ENCODE peak calls at places on chromosome 22, in six cellular contexts. C is pancreas, U is esophagus muscularis mucosa, A is upper lobe of right lung, M is psoas muscle, N is thoracic aorta. L is an unnamed sample.

GRCh38 chr22:22089459-22090308 is 107.1 kb upstream of the TOP3B start:
- DNase-seq in C (no peak), U (peak), A (no peak), M (no peak), N (no peak), L (no peak)

GRCh38 chr22:44193537-44193896 is 12.8 kb downstream of the PARVG start:
- DNase-seq in C (no peak), U (no peak), A (no peak), M (no peak), N (no peak), L (no peak)

GRCh38 chr22:47781024-47781423 is 1018.6 kb downstream of the TBC1D22A start:
- DNase-seq in C (no peak), U (peak), A (no peak), M (no peak), N (no peak), L (no peak)

GRCh38 chr22:46509416-46510089 is 27.9 kb downstream of the CELSR1 start:
- DNase-seq in C (no peak), U (no peak), A (no peak), M (no peak), N (no peak), L (no peak)

GRCh38 chr22:43860831-43861230 is 1.5 kb downstream of the SULT4A1 start:
- DNase-seq in C (no peak), U (no peak), A (peak), M (no peak), N (no peak), L (no peak)

GRCh38 chr22:31628969-31629723 is 32.9 kb downstream of the PISD start:
- DNase-seq in C (no peak), U (no peak), A (no peak), M (no peak), N (no peak), L (no peak)

GRCh38 chr22:49305966-49306631 is 521.6 kb downstream of the BRD1 start:
- DNase-seq in C (no peak), U (no peak), A (peak), M (no peak), N (no peak), L (peak)

GRCh38 chr22:44109417-44109816 is 71.3 kb upstream of the PARVG start:
- DNase-seq in C (no peak), U (no peak), A (peak), M (no peak), N (no peak), L (peak)

GRCh38 chr22:19022755-19023154 is 86.7 kb upstream of the PRODH start:
- DNase-seq in C (no peak), U (no peak), A (no peak), M (no peak), N (no peak), L (no peak)

GRCh38 chr22:46367707-46368191 is 32.2 kb downstream of the TRMU start:
- DNase-seq in C (peak), U (no peak), A (peak), M (peak), N (no peak), L (peak)

GRCh38 chr22:36311386-36312085 is 58.6 kb downstream of the APOL1 start:
- DNase-seq in C (no peak), U (no peak), A (no peak), M (no peak), N (no peak), L (peak)

GRCh38 chr22:21978564-21979386 is 3.8 kb downstream of the TOP3B start:
- DNase-seq in C (no peak), U (no peak), A (peak), M (no peak), N (no peak), L (peak)

GRCh38 chr22:22910272-22911240 is 22.9 kb downstream of the IGLL5 start:
- DNase-seq in C (no peak), U (no peak), A (no peak), M (no peak), N (no peak), L (no peak)

GRCh38 chr22:47293368-47294221 is 531.1 kb downstream of the TBC1D22A start:
- DNase-seq in C (no peak), U (no peak), A (no peak), M (no peak), N (no peak), L (no peak)

GRCh38 chr22:50699754-50700386 is 27.2 kb downstream of the SHANK3 start:
- DNase-seq in C (no peak), U (no peak), A (peak), M (no peak), N (no peak), L (peak)

GRCh38 chr22:19422440-19423301 is 8.9 kb downstream of the HIRA start:
- DNase-seq in C (no peak), U (no peak), A (no peak), M (no peak), N (no peak), L (no peak)

GRCh38 chr22:39364646-39365405 is 15.0 kb downstream of the SYNGR1 start:
- DNase-seq in C (no peak), U (no peak), A (no peak), M (no peak), N (no peak), L (no peak)
- TF ChIP-seq CTCF in C (no peak), U (no peak), A (no peak), M (no peak), N (no peak), L (no peak)

GRCh38 chr22:20567371-20567847 is 60.0 kb downstream of the MED15 start:
- DNase-seq in C (no peak), U (no peak), A (no peak), M (no peak), N (no peak), L (no peak)

GRCh38 chr22:20569059-20570058 is 61.9 kb downstream of the MED15 start:
- DNase-seq in C (no peak), U (peak), A (peak), M (peak), N (peak), L (peak)

GRCh38 chr22:20568502-20569058 is 61.2 kb downstream of the MED15 start:
- DNase-seq in C (no peak), U (no peak), A (no peak), M (no peak), N (no peak), L (no peak)

GRCh38 chr22:20566420-20567260 is 59.2 kb downstream of the MED15 start:
- DNase-seq in C (peak), U (no peak), A (peak), M (no peak), N (no peak), L (peak)

GRCh38 chr22:20567993-20568417 is 60.6 kb downstream of the MED15 start:
- DNase-seq in C (no peak), U (no peak), A (peak), M (no peak), N (no peak), L (no peak)
- TF ChIP-seq CTCF in C (no peak), U (no peak), A (peak), M (peak), N (no peak), L (no peak)

DNA sequence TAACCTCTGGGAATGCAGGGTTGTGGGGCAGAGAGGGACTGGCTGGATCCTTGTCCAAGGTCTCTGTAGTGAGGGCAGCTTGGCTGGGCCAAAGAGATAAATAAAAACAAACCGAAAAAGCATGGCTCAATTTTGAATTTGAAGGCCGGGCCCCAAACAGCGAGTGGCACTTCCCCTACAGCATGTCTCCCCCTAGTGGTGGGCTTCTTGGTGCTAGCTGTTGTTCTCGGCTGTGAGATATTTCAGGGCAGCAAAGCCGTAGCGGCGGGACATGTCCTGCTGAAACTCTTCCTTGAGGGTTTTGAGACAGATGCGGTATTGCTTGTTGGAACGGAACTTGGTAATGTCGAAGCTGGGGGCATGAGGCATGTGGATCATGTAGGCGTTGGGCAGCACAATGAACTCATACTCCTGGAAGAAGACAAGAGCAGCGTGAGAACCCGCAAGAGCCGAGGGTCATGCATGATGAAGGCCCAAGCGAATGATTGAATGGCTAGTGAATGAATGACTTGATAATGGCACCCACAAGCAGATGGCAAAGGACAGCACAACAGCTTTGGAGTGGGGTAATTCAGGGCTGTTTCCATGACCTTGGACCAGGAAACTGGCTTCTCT is 216.1 kb upstream of the SYN3 start:
- DNase-seq in C (no peak), U (no peak), A (no peak), M (no peak), N (no peak), L (no peak)
- TF ChIP-seq CTCF in C (no peak), U (no peak), A (peak), M (peak), N (peak), L (no peak)

GRCh38 chr22:45319319-45319675 is 9.6 kb downstream of the FAM118A start:
- DNase-seq in C (no peak), U (no peak), A (no peak), M (no peak), N (no peak), L (no peak)

GRCh38 chr22:45316796-45317526 is 7.2 kb downstream of the FAM118A start:
- DNase-seq in C (no peak), U (no peak), A (no peak), M (no peak), N (no peak), L (no peak)

GRCh38 chr22:45318168-45318557 is 8.4 kb downstream of the FAM118A start:
- DNase-seq in C (peak), U (peak), A (peak), M (peak), N (peak), L (peak)

GRCh38 chr22:45318558-45319318 is 9.0 kb downstream of the FAM118A start:
- DNase-seq in C (no peak), U (no peak), A (no peak), M (no peak), N (no peak), L (no peak)

DNA sequence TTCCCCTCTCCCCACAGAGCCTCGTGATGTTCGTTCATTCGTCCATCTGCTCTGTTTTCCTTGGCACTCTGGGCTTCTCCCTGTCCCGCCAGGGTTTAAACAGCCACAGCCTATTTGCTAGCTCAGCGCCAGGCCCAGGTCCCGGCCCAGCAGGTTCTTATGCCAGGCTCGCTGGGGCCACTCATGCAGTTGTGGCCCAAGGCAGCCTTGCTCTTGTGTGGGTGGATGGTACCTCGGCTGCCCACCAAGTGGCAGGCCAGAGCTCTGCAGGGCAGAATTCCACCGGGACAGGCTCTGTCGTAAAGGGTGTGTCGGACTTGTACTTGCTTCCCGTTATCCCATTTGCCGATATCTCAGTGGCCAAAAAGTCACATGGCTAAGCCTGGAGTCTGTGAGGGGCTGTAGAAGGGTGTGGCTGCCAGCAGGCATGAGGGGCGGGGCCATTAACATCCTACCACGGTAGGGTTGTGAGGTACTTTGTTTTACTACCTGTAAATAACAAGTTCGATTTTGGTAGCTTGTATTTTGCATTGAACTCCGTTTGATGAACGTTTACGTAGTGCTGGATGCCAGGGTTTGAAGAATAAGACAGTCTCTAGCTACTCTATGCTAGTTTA is 7.9 kb downstream of the FAM118A start:
- DNase-seq in C (no peak), U (no peak), A (no peak), M (peak), N (peak), L (peak)
- TF ChIP-seq CTCF in C (no peak), U (peak), A (peak), M (peak), N (peak), L (peak)

DNA sequence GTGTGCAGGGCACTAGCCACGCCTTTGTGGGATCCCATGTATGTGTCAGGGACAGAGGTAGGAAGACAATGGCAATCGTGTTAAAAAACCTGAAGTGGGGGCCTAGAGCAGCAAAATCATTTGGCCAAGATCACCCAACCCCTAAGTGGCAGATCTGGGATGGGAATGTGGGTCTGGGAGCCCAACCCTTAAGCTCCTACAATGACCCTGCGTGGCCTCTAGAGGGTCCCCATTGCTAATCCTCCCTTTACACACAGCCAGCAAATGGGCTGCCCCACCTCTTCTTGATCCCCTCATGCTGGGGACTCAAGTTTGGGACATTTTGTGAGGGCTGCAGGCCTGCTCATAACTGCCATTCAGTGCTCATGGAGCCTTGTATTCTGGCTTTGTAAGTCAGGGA is 73.2 kb upstream of the SUSD2 start:
- DNase-seq in C (no peak), U (no peak), A (no peak), M (no peak), N (no peak), L (no peak)
- TF ChIP-seq CTCF in C (no peak), U (no peak), A (no peak), M (no peak), N (peak), L (no peak)

DNA sequence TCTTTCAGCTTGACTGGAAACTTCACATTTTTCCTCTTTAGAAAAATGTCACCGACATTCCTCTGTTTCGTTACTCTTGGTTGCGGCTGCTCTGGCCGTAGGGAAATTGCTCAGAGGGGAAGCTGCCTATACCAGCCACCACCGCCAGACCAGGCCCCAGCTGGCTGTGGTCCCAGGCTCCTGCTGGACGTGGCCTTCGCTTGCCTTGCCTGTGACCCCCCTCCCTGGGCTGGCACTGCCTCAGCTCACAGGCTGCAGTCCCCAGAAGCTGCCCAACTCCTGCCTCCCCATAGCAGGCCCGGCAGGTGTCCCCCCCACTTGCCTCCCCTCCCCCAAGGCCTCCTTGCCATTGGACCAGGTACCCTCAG is 197.7 kb downstream of the MN1 start:
- DNase-seq in C (peak), U (no peak), A (no peak), M (no peak), N (peak), L (no peak)
- TF ChIP-seq CTCF in C (no peak), U (no peak), A (no peak), M (no peak), N (peak), L (no peak)

DNA sequence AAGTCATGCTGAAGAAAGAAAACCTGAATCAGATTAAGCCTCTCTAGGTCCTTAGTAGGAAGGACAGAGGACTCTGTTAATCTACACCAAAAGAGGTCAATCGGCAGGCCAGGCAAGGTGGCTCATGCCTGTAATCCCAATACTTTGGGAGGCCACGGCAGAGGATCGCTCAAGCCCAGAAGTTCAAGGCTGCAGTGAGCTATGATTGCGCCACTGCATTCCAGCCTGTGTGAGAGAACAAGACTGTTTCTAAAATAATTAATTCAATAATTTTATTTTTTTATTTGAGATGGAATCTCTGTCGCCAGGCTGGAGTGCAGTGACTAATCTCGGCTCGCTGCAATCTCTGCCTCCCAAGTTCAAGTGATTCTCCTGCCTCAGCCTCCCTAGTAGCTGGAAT is 4.5 kb downstream of the XRCC6 start:
- DNase-seq in C (no peak), U (no peak), A (no peak), M (no peak), N (no peak), L (no peak)
- TF ChIP-seq CTCF in C (no peak), U (no peak), A (no peak), M (no peak), N (no peak), L (no peak)

GRCh38 chr22:17903564-17904295 is 120.6 kb downstream of the MICAL3 start:
- DNase-seq in C (peak), U (no peak), A (no peak), M (no peak), N (no peak), L (no peak)
- TF ChIP-seq CTCF in C (no peak), U (no peak), A (no peak), M (no peak), N (no peak), L (no peak)